ENCODE peak calls at places on chromosomes 11 and 22, in seven cellular contexts. N, Q, Y, K, V, A and F are unnamed samples.

GRCh38 chr22:29539105-29539504 is 14.5 kb downstream of the THOC5 start:
- DNase-seq in V (no peak), Y (no peak), A (no peak), K (no peak), Q (no peak), N (no peak), F (no peak)

GRCh38 chr11:71086687-71087258 is 165.6 kb downstream of the SHANK2 start:
- DNase-seq in K (no peak), Q (no peak), V (no peak), Y (peak), A (peak), N (peak), F (no peak)

GRCh38 chr11:68027667-68028066 is 2.8 kb upstream of the NDUFS8 start:
- DNase-seq in V (no peak), Q (no peak), K (no peak), Y (no peak), A (no peak), N (no peak), F (no peak)

GRCh38 chr11:20235164-20235563 is 74.9 kb upstream of the DBX1 start:
- DNase-seq in Q (no peak), N (no peak), Y (no peak), K (no peak), A (no peak), V (no peak), F (no peak)

GRCh38 chr11:85694385-85694980 is 8.5 kb upstream of the CCDC89 start:
- DNase-seq in A (peak), N (peak), Y (no peak), K (no peak), V (no peak), Q (no peak), F (peak)

GRCh38 chr11:18791175-18792065 is at the start of gene PTPN5:
- DNase-seq in Q (no peak), N (no peak), V (no peak), K (no peak), A (no peak), Y (peak), F (peak)

GRCh38 chr22:37417264-37417663 is 10.0 kb downstream of the ELFN2 start:
- DNase-seq in A (no peak), Q (no peak), K (no peak), N (no peak), Y (no peak), V (no peak), F (no peak)

GRCh38 chr11:102411142-102411541 is 41.4 kb downstream of the TMEM123 start:
- DNase-seq in A (no peak), N (no peak), K (no peak), V (no peak), Q (no peak), Y (no peak), F (no peak)

GRCh38 chr11:20566591-20567434 is 32.6 kb upstream of the SLC6A5 start:
- DNase-seq in V (no peak), K (no peak), A (no peak), Y (no peak), N (no peak), Q (no peak), F (peak)

GRCh38 chr22:39123811-39124668 is 27.0 kb downstream of the APOBEC3H start:
- DNase-seq in V (no peak), Y (no peak), Q (no peak), A (no peak), K (no peak), N (no peak), F (peak)